ENCODE peak calls at places on chromosomes 11 and 22, in eight cellular contexts. E is right atrium auricular region; H is MM.1S; T is H7; R is CD8-positive, alpha-beta T cell; J is psoas muscle; F is BJ; O is H9. N is an unnamed sample. For H3K27me3, the result is how much of the 10 kb centered on the place peaks cover.

GRCh38 chr11:104968365-104968855 is at the start of gene CASP4:
- DNase-seq in H (peak), J (no peak), R (no peak), F (peak), O (no peak), E (no peak), T (no peak), N (no peak)

GRCh38 chr11:83284501-83285051 is 1.6 kb downstream of the CCDC90B start:
- DNase-seq in R (no peak), E (no peak), O (no peak), H (no peak), T (no peak), F (no peak), J (no peak), N (no peak)

GRCh38 chr11:73186886-73187285 is 31.2 kb upstream of the P2RY2 start:
- DNase-seq in O (no peak), H (no peak), T (no peak), E (no peak), R (no peak), J (no peak), F (no peak), N (no peak)

GRCh38 chr11:27234043-27234668 is 128.9 kb downstream of the CCDC34 start:
- DNase-seq in T (no peak), F (peak), R (no peak), O (no peak), H (no peak), J (peak), E (peak), N (no peak)

GRCh38 chr11:96393753-96394348 is 4.0 kb downstream of the JRKL start:
- DNase-seq in R (no peak), E (no peak), F (no peak), H (peak), J (no peak), T (peak), O (no peak), N (no peak)

GRCh38 chr11:122365545-122366380 is 249.7 kb upstream of the BLID start:
- DNase-seq in H (no peak), R (no peak), O (no peak), F (no peak), T (no peak), E (peak), J (no peak), N (no peak)

GRCh38 chr11:44817207-44817944 is 90.6 kb downstream of the TSPAN18 start:
- DNase-seq in H (no peak), R (no peak), J (no peak), E (no peak), F (no peak), O (no peak), T (no peak), N (no peak)

GRCh38 chr11:11416917-11417316 is 63.9 kb upstream of the CSNK2A3 start:
- DNase-seq in E (no peak), T (no peak), J (no peak), O (no peak), F (no peak), R (no peak), H (no peak), N (no peak)

GRCh38 chr11:32838505-32839274 is 9.0 kb downstream of the PRRG4 start:
- DNase-seq in J (no peak), H (no peak), O (no peak), R (no peak), T (no peak), F (no peak), E (no peak), N (no peak)

GRCh38 chr11:33636104-33636503 is 64.5 kb downstream of the C11orf91 start:
- DNase-seq in E (no peak), T (no peak), R (no peak), J (no peak), F (no peak), O (no peak), H (no peak), N (peak)

GRCh38 chr11:125299061-125299616 is 134.6 kb downstream of the PKNOX2 start:
- DNase-seq in J (peak), O (no peak), E (no peak), R (no peak), F (no peak), H (no peak), T (no peak), N (no peak)

GRCh38 chr11:128776434-128777284 is 82.8 kb downstream of the FLI1 start:
- DNase-seq in J (peak), E (peak), R (no peak), T (peak), F (no peak), O (peak), H (peak), N (no peak)

GRCh38 chr22:36204641-36205032 is 3.0 kb upstream of the APOL4 start:
- DNase-seq in J (no peak), F (no peak), O (no peak), H (no peak), T (no peak), R (no peak), E (no peak), N (no peak)

GRCh38 chr11:68120212-68121066 is 749 bp downstream of the CHKA start:
- DNase-seq in H (peak), R (peak), T (peak), E (no peak), J (peak), O (peak), F (no peak), N (no peak)

GRCh38 chr22:20027966-20028854 is 7.3 kb downstream of the TANGO2 start:
- DNase-seq in F (no peak), O (peak), H (no peak), T (no peak), J (peak), R (no peak), E (no peak), N (no peak)

GRCh38 chr11:115505165-115505564 is 950 bp upstream of the CADM1 start:
- DNase-seq in O (no peak), T (peak), F (no peak), R (no peak), E (no peak), H (peak), J (no peak), N (no peak)

GRCh38 chr11:73274722-73275380 is 2.7 kb downstream of the P2RY6 start:
- DNase-seq in O (peak), R (no peak), H (no peak), F (no peak), T (no peak), E (no peak), J (no peak), N (no peak)

GRCh38 chr11:119759324-119759723 is 30.3 kb upstream of the NECTIN1 start:
- DNase-seq in J (peak), H (no peak), E (no peak), F (no peak), T (no peak), R (no peak), O (no peak), N (no peak)

GRCh38 chr11:69999721-70000120 is 78.4 kb upstream of the ANO1 start:
- DNase-seq in H (no peak), E (no peak), F (no peak), R (no peak), O (peak), J (no peak), T (peak), N (no peak)

GRCh38 chr11:22734628-22735345 is 68.4 kb downstream of the GAS2 start:
- DNase-seq in E (no peak), J (no peak), T (no peak), R (no peak), H (no peak), O (no peak), F (no peak), N (no peak)

GRCh38 chr11:13440100-13440855 is 22.7 kb downstream of the BTBD10 start:
- DNase-seq in H (no peak), T (peak), O (no peak), R (no peak), F (peak), E (no peak), J (peak), N (no peak)

GRCh38 chr11:102518296-102519094 is 12.1 kb downstream of the MMP7 start:
- DNase-seq in R (no peak), T (peak), F (no peak), O (no peak), J (no peak), H (no peak), E (no peak), N (no peak)

GRCh38 chr22:47398921-47399790 is 636.7 kb downstream of the TBC1D22A start:
- DNase-seq in R (no peak), O (no peak), T (no peak), F (no peak), J (no peak), H (no peak), E (no peak), N (no peak)

GRCh38 chr22:24521791-24522245 is 26.7 kb downstream of the UPB1 start:
- DNase-seq in R (no peak), T (peak), H (peak), J (peak), O (peak), F (no peak), E (no peak), N (no peak)

GRCh38 chr22:43150731-43151206 is 590 bp upstream of the TSPO start:
- DNase-seq in O (peak), J (no peak), H (no peak), T (no peak), F (no peak), R (no peak), E (no peak), N (no peak)

GRCh38 chr11:133418218-133418617 is 114.1 kb downstream of the OPCML start:
- DNase-seq in F (no peak), H (no peak), R (no peak), J (no peak), T (no peak), O (no peak), E (no peak), N (no peak)

GRCh38 chr22:43185860-43186261 is 1.1 kb downstream of the TTLL12 start:
- DNase-seq in O (no peak), T (peak), H (peak), E (no peak), F (no peak), J (peak), R (no peak), N (no peak)

GRCh38 chr11:94128171-94128745 is 383 bp upstream of the PANX1 start:
- DNase-seq in E (no peak), F (no peak), T (peak), J (no peak), R (no peak), H (no peak), O (no peak), N (no peak)

GRCh38 chr11:35177370-35177769 is 38.4 kb downstream of the CD44 start:
- DNase-seq in O (no peak), H (no peak), J (no peak), F (no peak), E (no peak), R (no peak), T (no peak), N (no peak)

GRCh38 chr22:44033689-44034088 is 9.6 kb downstream of the PARVB start:
- DNase-seq in J (peak), E (no peak), O (no peak), T (no peak), H (no peak), F (no peak), R (no peak), N (no peak)

GRCh38 chr11:132987936-132988335 is 544.4 kb downstream of the OPCML start:
- DNase-seq in R (no peak), J (no peak), F (no peak), E (no peak), O (no peak), H (no peak), T (no peak), N (no peak)

GRCh38 chr11:91394073-91394717 is 830.4 kb upstream of the FAT3 start:
- DNase-seq in O (no peak), H (no peak), T (no peak), F (no peak), E (no peak), J (no peak), R (no peak), N (no peak)

GRCh38 chr11:64447717-64448598 is 89.0 kb downstream of the RPS6KA4 start:
- DNase-seq in H (no peak), O (peak), F (no peak), E (no peak), J (peak), T (peak), R (no peak), N (no peak)

GRCh38 chr11:71564430-71564829 is 933 bp upstream of the KRTAP5-10 start:
- DNase-seq in E (no peak), T (no peak), H (no peak), J (no peak), R (no peak), F (no peak), O (no peak), N (no peak)

GRCh38 chr11:16252373-16252772 is 104.0 kb downstream of the SOX6 start:
- DNase-seq in R (no peak), E (no peak), T (peak), J (no peak), H (no peak), F (no peak), O (peak), N (no peak)

GRCh38 chr11:20084921-20085814 is 75.1 kb downstream of the DBX1 start:
- DNase-seq in O (no peak), J (no peak), E (no peak), T (no peak), R (no peak), F (no peak), H (no peak), N (no peak)

GRCh38 chr11:17770048-17770652 is 35.6 kb downstream of the KCNC1 start:
- DNase-seq in T (peak), E (no peak), J (peak), O (peak), R (no peak), H (no peak), F (no peak), N (no peak)

GRCh38 chr11:69437876-69438205 is 43.6 kb upstream of the LINC01488 start:
- DNase-seq in T (peak), J (peak), R (no peak), O (no peak), F (no peak), E (no peak), H (no peak), N (no peak)

GRCh38 chr11:40280161-40281054 is 1179.0 kb downstream of the LRRC4C start:
- DNase-seq in F (no peak), E (peak), J (peak), R (no peak), T (no peak), H (no peak), O (no peak), N (no peak)

GRCh38 chr11:76379811-76380160 is 1.1 kb downstream of the THAP12 start:
- DNase-seq in J (no peak), T (no peak), H (no peak), F (no peak), E (no peak), R (no peak), O (no peak), N (no peak)

DNA sequence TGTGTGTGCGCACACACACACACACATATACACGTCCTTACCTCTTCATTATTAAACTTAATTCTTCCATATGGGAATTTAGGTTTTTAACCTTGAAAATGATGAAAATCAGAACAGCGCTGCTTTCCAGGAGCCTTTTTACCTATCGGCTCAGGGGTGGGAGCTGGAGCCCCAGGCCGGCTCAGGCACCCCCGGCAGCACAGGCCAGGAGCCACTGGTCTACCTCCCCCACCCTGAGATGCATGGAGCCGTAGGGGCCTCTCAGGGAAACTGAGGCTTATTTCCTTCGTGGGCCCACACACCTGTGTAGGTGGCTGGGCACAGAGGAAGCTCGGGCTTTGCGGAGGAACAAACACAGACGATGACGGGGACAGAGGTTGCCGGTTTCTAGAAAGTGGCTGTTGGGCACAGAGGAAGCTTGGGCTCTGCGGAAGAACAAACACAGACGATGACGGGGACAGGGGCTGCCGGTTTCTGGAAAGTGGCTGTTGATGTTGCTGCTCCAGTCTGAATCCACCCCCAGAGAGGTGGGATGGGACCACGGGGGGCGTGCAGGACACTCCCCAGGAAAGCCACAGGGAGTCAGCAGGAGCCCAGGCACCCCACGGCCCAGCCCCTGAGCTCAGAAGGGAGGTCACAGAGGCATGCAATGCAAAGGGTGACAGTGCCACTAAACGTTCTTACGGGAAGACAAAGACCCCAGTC is 149.4 kb downstream of the BRD1 start:
- DNase-seq in R (no peak), E (peak), J (no peak), H (no peak), O (peak), F (no peak), T (no peak), N (peak)
- H3K27me3 ChIP-seq in R (under half), E (under half), J (under half), H (half or more), O (under half), F (under half), T (under half), N (under half)

GRCh38 chr11:74726547-74727182 is 4.6 kb downstream of the CHRDL2 start:
- DNase-seq in J (peak), T (peak), H (peak), F (no peak), O (peak), E (peak), R (peak), N (no peak)

GRCh38 chr11:74731301-74732094 is at the start of gene CHRDL2:
- DNase-seq in O (no peak), R (no peak), E (no peak), H (no peak), T (peak), J (peak), F (no peak), N (no peak)

GRCh38 chr11:74735566-74735965 is 4.3 kb upstream of the CHRDL2 start:
- DNase-seq in F (no peak), T (no peak), R (no peak), E (no peak), H (no peak), O (no peak), J (no peak), N (no peak)

GRCh38 chr11:74729397-74729796 is 1.8 kb downstream of the CHRDL2 start:
- DNase-seq in O (no peak), T (no peak), H (no peak), F (no peak), R (no peak), E (no peak), J (no peak), N (no peak)

GRCh38 chr11:74730601-74731260 is 495 bp downstream of the CHRDL2 start:
- DNase-seq in O (peak), J (no peak), R (no peak), T (peak), F (no peak), H (no peak), E (no peak), N (no peak)
- H3K27me3 ChIP-seq in O (under half), J (under half), R (under half), T (half or more), F (under half), H (under half), E (under half), N (under half)

GRCh38 chr11:551131-551530 is 9.4 kb downstream of the LMNTD2 start:
- DNase-seq in O (no peak), H (no peak), R (no peak), E (no peak), J (no peak), T (no peak), F (no peak), N (no peak)
- H3K27me3 ChIP-seq in O (under half), H (under half), R (under half), E (under half), J (under half), T (under half), F (under half), N (under half)

GRCh38 chr22:45903355-45904149 is 73.4 kb downstream of the WNT7B start:
- DNase-seq in O (no peak), T (no peak), E (no peak), R (no peak), J (no peak), H (no peak), F (peak), N (no peak)

GRCh38 chr22:45904236-45904635 is 72.7 kb downstream of the WNT7B start:
- DNase-seq in F (no peak), H (no peak), R (no peak), T (no peak), O (no peak), E (no peak), J (no peak), N (no peak)

GRCh38 chr22:45906946-45907345 is 70.0 kb downstream of the WNT7B start:
- DNase-seq in H (no peak), O (no peak), J (no peak), E (no peak), T (no peak), F (no peak), R (no peak), N (no peak)

GRCh38 chr22:45905924-45906865 is 70.8 kb downstream of the WNT7B start:
- DNase-seq in H (no peak), F (peak), E (peak), T (no peak), O (no peak), J (peak), R (no peak), N (no peak)

DNA sequence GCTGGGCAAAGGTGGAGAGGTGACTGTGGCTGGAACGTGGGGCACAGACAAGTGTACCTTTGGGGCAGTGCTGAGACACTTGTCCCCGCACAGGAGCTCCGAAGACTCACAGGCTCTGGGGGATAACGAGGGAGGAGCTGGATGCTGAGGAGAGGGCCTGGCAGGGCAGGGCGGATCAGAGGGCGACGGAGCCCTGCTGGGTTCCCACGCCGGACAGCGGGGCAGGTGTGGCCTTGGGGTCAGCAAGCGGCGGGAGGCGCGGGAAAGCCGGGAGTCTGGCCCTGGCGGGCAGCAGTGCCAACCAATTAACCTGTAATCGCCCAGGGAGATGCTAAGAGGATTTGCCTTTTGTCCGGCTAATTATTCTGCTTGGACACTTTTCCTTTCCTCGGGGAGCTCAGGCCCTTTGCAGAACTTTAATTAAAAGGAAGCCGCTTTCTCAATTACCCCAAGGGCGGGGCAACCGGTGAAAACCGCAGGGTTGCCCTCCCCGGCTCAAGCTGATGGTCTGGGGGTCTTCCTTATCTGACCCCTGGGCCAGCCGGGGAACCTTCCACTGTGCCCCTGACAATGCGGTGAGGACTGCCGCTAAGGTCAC is 71.5 kb downstream of the WNT7B start:
- DNase-seq in F (no peak), O (no peak), R (no peak), E (no peak), H (no peak), J (no peak), T (no peak), N (no peak)
- H3K27me3 ChIP-seq in F (under half), O (under half), R (under half), E (under half), H (half or more), J (under half), T (under half), N (under half)

DNA sequence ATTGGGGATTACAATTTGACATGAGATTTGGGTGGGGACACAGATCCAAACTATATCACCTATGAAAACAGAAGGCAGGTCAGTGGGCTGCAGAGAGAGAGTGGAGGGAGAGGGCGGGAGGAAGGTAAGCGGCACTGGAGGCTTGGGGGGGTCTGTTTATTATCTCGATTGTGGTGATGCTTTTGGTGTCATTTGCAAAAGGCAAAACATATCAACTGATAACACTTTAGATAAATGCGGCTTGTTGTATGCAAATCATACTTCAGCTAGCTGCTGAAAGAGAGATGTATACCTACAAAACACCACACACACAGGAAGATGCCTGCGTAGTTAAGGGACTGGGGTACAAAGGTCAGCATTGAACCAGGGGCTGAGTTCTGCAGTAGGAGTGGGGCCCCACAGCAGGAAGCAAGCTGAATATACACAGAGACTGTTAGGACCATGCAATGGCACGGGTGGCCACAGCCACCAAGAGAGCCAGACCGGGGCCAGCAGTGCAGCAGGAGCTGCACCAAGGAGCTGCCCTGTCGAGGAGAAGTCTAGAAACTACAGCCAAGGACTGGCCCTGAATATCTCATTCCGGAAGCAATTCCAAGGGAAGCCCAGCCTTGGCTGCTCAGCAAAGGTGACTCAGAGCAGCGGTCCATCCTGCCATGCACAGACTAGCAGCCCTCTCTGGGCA is 23.8 kb upstream of the TOLLIP start:
- DNase-seq in E (no peak), O (no peak), F (no peak), R (no peak), J (no peak), H (no peak), T (no peak), N (no peak)
- H3K27me3 ChIP-seq in E (under half), O (under half), F (under half), R (under half), J (under half), H (under half), T (under half), N (under half)

GRCh38 chr11:8045839-8046238 is 35.2 kb upstream of the TUB start:
- DNase-seq in O (peak), J (no peak), F (no peak), E (peak), R (no peak), H (no peak), T (no peak), N (peak)
- H3K27me3 ChIP-seq in O (under half), J (under half), F (under half), E (under half), R (under half), H (under half), T (under half), N (under half)

N was measured in vagina.